ENCODE peak calls at places on chromosomes 1 and 21, in eight cellular contexts. I is choroid plexus epithelial cell, M is AG04450, D is fibroblast of pulmonary artery, Q is HCEC 1CT, Z is A549, U is left kidney, N is adipocyte. L is an unnamed sample.

GRCh38 chr21:46009951-46010655 is 28.5 kb downstream of the COL6A1 start:
- DNase-seq in Z (no peak), N (no peak), D (no peak), M (no peak), Q (no peak), I (no peak), U (peak), L (no peak)

GRCh38 chr1:48405400-48405799 is 66.6 kb downstream of the SPATA6 start:
- DNase-seq in U (no peak), Q (no peak), D (no peak), Z (no peak), I (no peak), N (no peak), M (no peak), L (no peak)

GRCh38 chr1:39398278-39399010 is 93.0 kb upstream of the BMP8A start:
- DNase-seq in N (peak), M (peak), Q (peak), D (peak), Z (peak), U (peak), I (peak), L (peak)

GRCh38 chr1:219066631-219067349 is 106.9 kb upstream of the LYPLAL1 start:
- DNase-seq in Z (peak), D (peak), N (peak), U (peak), I (peak), M (no peak), Q (peak), L (no peak)

GRCh38 chr1:151158311-151158710 is 1.9 kb downstream of the TNFAIP8L2 start:
- DNase-seq in U (no peak), Z (no peak), Q (no peak), M (no peak), N (no peak), D (no peak), I (no peak), L (no peak)

GRCh38 chr1:7885513-7886298 is 32.8 kb upstream of the UTS2 start:
- DNase-seq in M (no peak), Q (no peak), N (no peak), I (no peak), D (no peak), Z (peak), U (peak), L (peak)

GRCh38 chr1:228238007-228238406 is 30.2 kb downstream of the OBSCN start:
- DNase-seq in M (no peak), I (no peak), Z (no peak), Q (no peak), N (no peak), D (no peak), U (no peak), L (no peak)

GRCh38 chr1:109208431-109208830 is 5.3 kb upstream of the SARS1 start:
- DNase-seq in U (no peak), M (no peak), D (no peak), Z (no peak), I (peak), N (peak), Q (no peak), L (no peak)

GRCh38 chr1:72570815-72571214 is 288.5 kb upstream of the NEGR1 start:
- DNase-seq in I (no peak), M (no peak), Z (no peak), N (no peak), Q (no peak), U (no peak), D (no peak), L (no peak)

GRCh38 chr1:115098979-115099692 is 9.8 kb upstream of the TSPAN2 start:
- DNase-seq in N (no peak), I (peak), U (peak), Q (peak), Z (peak), D (no peak), M (no peak), L (peak)

GRCh38 chr1:228264100-228264816 is 56.4 kb downstream of the OBSCN start:
- DNase-seq in D (no peak), M (no peak), U (no peak), N (no peak), Q (no peak), Z (no peak), I (no peak), L (no peak)

GRCh38 chr1:172654535-172654934 is 4.4 kb upstream of the FASLG start:
- DNase-seq in U (no peak), N (peak), D (peak), Z (peak), Q (peak), M (peak), I (peak), L (no peak)

GRCh38 chr1:154994269-154994977 is 1.0 kb downstream of the LENEP start:
- DNase-seq in I (no peak), M (no peak), Q (no peak), U (no peak), N (no peak), D (no peak), Z (no peak), L (no peak)

GRCh38 chr1:2928733-2929325 is 92.4 kb upstream of the ACTRT2 start:
- DNase-seq in Q (no peak), D (no peak), I (no peak), M (no peak), N (no peak), U (peak), Z (no peak), L (no peak)

GRCh38 chr1:1891349-1892078 is 627 bp upstream of the GNB1 start:
- DNase-seq in M (no peak), N (peak), I (peak), D (peak), U (peak), Z (no peak), Q (peak), L (peak)

GRCh38 chr1:227944931-227945890 is 2.5 kb downstream of the WNT9A start:
- DNase-seq in D (no peak), M (no peak), Q (no peak), U (peak), Z (no peak), N (no peak), I (no peak), L (peak)

GRCh38 chr1:31371121-31371520 is 1.8 kb downstream of the FABP3 start:
- DNase-seq in I (no peak), N (no peak), Z (no peak), M (no peak), Q (no peak), U (no peak), D (no peak), L (no peak)

GRCh38 chr1:151993734-151994496 is at the start of gene S100A10:
- DNase-seq in I (peak), M (no peak), Z (peak), D (peak), U (peak), N (peak), Q (peak), L (peak)

GRCh38 chr1:177825276-177825903 is 144.5 kb downstream of the SEC16B start:
- DNase-seq in D (no peak), I (no peak), M (no peak), Z (no peak), Q (no peak), N (no peak), U (no peak), L (no peak)

GRCh38 chr1:99645699-99646531 is at the start of gene PALMD:
- DNase-seq in I (no peak), Z (peak), M (no peak), D (peak), U (peak), Q (no peak), N (peak), L (peak)

GRCh38 chr1:157958280-157958679 is 35.2 kb upstream of the KIRREL1 start:
- DNase-seq in D (no peak), M (no peak), Q (no peak), I (no peak), U (peak), Z (no peak), N (no peak), L (no peak)

GRCh38 chr1:40153073-40153770 is 8.0 kb upstream of the RLF start:
- DNase-seq in D (peak), N (peak), Q (peak), U (peak), M (peak), Z (peak), I (peak), L (no peak)

GRCh38 chr1:26693557-26694184 is 2.1 kb upstream of the ARID1A start:
- DNase-seq in Z (no peak), D (no peak), I (no peak), U (peak), Q (no peak), M (no peak), N (no peak), L (no peak)

GRCh38 chr1:12296623-12297022 is 66.8 kb downstream of the VPS13D start:
- DNase-seq in I (peak), Z (no peak), Q (peak), U (no peak), D (peak), M (no peak), N (peak), L (no peak)

GRCh38 chr1:228154021-228154684 is 4.4 kb downstream of the GJC2 start:
- DNase-seq in D (no peak), Q (no peak), Z (no peak), M (no peak), N (no peak), I (no peak), U (no peak), L (no peak)

GRCh38 chr1:36839485-36839884 is 194.8 kb downstream of the GRIK3 start:
- DNase-seq in M (no peak), Z (no peak), I (no peak), D (no peak), Q (no peak), N (no peak), U (no peak), L (no peak)

GRCh38 chr1:208526726-208527125 is 282.5 kb upstream of the PLXNA2 start:
- DNase-seq in I (no peak), Q (no peak), Z (no peak), N (no peak), U (no peak), D (no peak), M (no peak), L (no peak)

GRCh38 chr1:35588197-35588910 is 15.2 kb downstream of the TFAP2E start:
- DNase-seq in U (no peak), M (no peak), I (no peak), N (no peak), Z (no peak), D (no peak), Q (no peak), L (no peak)

GRCh38 chr21:17611414-17612022 is 1.2 kb downstream of the BTG3 start:
- DNase-seq in M (peak), Z (peak), U (peak), Q (peak), I (peak), D (peak), N (peak), L (peak)

GRCh38 chr1:161973924-161974845 is 49.5 kb downstream of the OLFML2B start:
- DNase-seq in U (no peak), Q (no peak), M (no peak), Z (no peak), I (no peak), N (no peak), D (no peak), L (no peak)

GRCh38 chr1:25871704-25872494 is 3.6 kb downstream of the PAQR7 start:
- DNase-seq in U (no peak), N (no peak), Q (no peak), D (no peak), I (no peak), M (no peak), Z (no peak), L (no peak)

GRCh38 chr1:92274939-92275338 is 23.8 kb downstream of the GLMN start:
- DNase-seq in D (peak), N (no peak), Q (peak), U (no peak), Z (no peak), I (peak), M (no peak), L (no peak)

GRCh38 chr1:64082459-64082858 is 121.0 kb upstream of the UBE2U start:
- DNase-seq in Q (peak), I (peak), M (no peak), Z (peak), D (peak), U (no peak), N (peak), L (no peak)

GRCh38 chr1:94739521-94740061 is 80.6 kb upstream of the SLC44A3 start:
- DNase-seq in U (no peak), Q (peak), I (peak), N (peak), Z (no peak), D (peak), M (peak), L (no peak)